ENCODE peak calls at places on chromosomes 1 and 21, in seven cellular contexts. D, H, O, Y, C, K and Q are unnamed samples.

GRCh38 chr1:73765551-73766233 is 432.3 kb downstream of the LRRIQ3 start:
- DNase-seq in D (no peak), H (no peak), O (no peak), Y (no peak), C (no peak), K (no peak), Q (no peak)

GRCh38 chr1:219402925-219403324 is 210.0 kb downstream of the ZC3H11B start:
- DNase-seq in D (no peak), H (no peak), O (no peak), Y (no peak), C (no peak), K (no peak), Q (no peak)

GRCh38 chr1:16127676-16128337 is 28.1 kb downstream of the EPHA2 start:
- DNase-seq in D (no peak), H (no peak), O (no peak), Y (no peak), C (no peak), K (no peak), Q (no peak)

GRCh38 chr1:60936052-60936619 is 146.2 kb upstream of the NFIA start:
- DNase-seq in D (no peak), H (no peak), O (no peak), Y (peak), C (peak), K (no peak), Q (no peak)

GRCh38 chr1:208497866-208498541 is 253.8 kb upstream of the PLXNA2 start:
- DNase-seq in D (no peak), H (no peak), O (no peak), Y (no peak), C (no peak), K (no peak), Q (no peak)

GRCh38 chr1:205477121-205477758 is 21.4 kb upstream of the BLACAT1 start:
- DNase-seq in D (no peak), H (no peak), O (no peak), Y (no peak), C (no peak), K (no peak), Q (no peak)

GRCh38 chr1:47257224-47257623 is 25.2 kb upstream of the TAL1 start:
- DNase-seq in D (no peak), H (no peak), O (no peak), Y (no peak), C (no peak), K (no peak), Q (no peak)

GRCh38 chr1:7177021-7177420 is 391.8 kb downstream of the CAMTA1 start:
- DNase-seq in D (no peak), H (no peak), O (no peak), Y (no peak), C (no peak), K (no peak), Q (no peak)

GRCh38 chr1:82695443-82695842 is 894.7 kb downstream of the ADGRL2 start:
- DNase-seq in D (no peak), H (no peak), O (no peak), Y (peak), C (no peak), K (no peak), Q (no peak)

GRCh38 chr1:112546076-112546475 is 37.3 kb downstream of the WNT2B start:
- DNase-seq in D (no peak), H (no peak), O (peak), Y (no peak), C (no peak), K (no peak), Q (no peak)

DNA sequence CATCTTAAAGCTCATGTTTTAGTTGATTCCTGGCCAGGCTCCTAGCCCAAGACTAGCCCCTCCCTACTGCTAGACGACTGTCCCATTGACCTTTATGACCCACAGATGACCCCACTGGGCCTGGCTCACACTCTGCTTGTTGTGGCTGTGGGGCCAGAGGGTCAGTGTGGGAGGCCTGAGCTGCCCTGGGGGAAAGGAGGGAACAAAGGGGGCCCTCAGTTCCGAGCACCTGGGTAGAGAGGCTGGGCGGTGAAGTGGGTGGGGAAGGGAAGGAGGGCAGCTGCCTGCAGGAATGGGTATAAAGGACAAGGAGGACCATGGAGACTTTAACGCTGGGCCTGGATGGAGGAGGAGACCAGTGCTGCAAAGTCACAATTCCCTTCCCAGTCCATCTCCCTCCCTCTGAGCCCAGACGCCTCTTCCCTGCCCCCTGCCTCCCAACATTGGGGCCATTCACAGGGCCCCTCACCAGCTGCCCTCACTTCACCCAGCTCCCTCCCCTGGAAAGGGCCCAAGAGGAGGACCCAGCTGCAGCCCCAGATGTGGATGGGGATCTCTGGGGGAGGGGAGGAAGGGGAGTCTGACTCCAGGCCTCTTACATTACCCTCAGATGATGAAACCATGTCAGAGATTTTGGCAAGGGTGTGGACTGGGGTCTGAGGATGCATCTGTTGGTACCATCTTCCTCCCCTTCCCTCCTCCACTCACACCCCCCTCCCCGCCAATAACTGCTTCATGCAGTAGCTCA is 911 bp upstream of the KIF21B start:
- DNase-seq in D (no peak), H (no peak), O (no peak), Y (no peak), C (no peak), K (no peak), Q (no peak)
- H3K4me3 ChIP-seq in D (no peak), H (no peak), O (no peak), Y (no peak), C (no peak), K (no peak), Q (no peak)

DNA sequence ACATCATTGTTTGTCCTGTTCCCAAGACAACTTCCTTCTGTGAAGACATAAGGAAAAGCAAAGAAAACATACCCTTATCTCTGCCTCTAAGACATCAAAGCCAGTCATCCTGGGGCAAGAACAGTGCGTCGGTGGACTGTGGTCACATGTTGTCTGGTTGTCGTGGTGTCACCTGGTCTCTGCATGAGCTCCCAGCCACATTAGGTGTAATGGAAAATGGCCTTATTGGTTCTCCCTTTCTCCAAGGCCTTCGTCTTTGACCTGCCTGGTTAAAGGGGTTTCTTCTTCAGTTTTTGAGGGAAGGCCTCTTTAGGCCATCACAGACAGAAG is 17.7 kb downstream of the TRAF5 start:
- DNase-seq in D (no peak), H (no peak), O (peak), Y (no peak), C (no peak), K (no peak), Q (no peak)
- TF ChIP-seq CTCF in D (no peak), H (no peak), O (no peak), Y (no peak), C (no peak), K (no peak), Q (no peak)

DNA sequence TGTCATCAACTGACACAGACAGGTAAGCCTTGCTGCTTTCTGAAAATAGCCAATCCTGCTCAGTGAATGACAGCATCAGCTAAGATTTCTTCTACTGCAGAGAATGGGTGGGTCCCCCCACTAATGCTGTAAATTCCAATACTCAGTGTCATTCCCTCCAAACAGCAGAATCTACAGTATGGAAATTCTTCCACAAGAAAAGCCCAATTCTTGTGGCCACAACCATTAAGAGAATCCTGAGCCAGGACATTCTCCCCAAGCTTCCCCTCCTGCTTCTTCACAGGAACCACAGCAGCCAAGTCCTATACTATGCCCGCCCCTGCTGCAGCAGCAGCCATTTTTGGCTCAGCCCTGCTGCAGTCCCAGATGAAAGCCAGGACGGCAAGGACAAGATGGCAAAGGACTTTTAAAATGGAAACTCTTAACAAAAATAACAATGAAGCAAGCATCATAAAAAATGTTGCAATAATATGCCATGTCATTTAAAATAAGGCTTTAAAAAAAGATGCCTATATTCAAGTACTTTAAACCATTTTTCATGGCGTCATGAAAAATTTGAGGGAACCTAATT is 26.8 kb downstream of the EIF4G3 start:
- DNase-seq in D (no peak), H (peak), O (peak), Y (peak), C (peak), K (no peak), Q (no peak)
- H3K4me3 ChIP-seq in D (no peak), H (no peak), O (no peak), Y (peak), C (no peak), K (no peak), Q (no peak)

GRCh38 chr1:48665743-48666142 is 110.9 kb downstream of the BEND5 start:
- DNase-seq in D (no peak), H (no peak), O (no peak), Y (no peak), C (no peak), K (no peak), Q (no peak)
- TF ChIP-seq CTCF in D (no peak), H (no peak), O (no peak), Y (no peak), C (no peak), K (no peak), Q (no peak)

GRCh38 chr21:44800971-44801467 is 601 bp downstream of the UBE2G2 start:
- DNase-seq in D (no peak), H (no peak), O (no peak), Y (peak), C (no peak), K (no peak), Q (peak)

GRCh38 chr21:44797775-44798174 is 3.8 kb downstream of the UBE2G2 start:
- DNase-seq in D (no peak), H (no peak), O (no peak), Y (no peak), C (no peak), K (no peak), Q (no peak)

GRCh38 chr21:44801468-44802395 is at the start of gene UBE2G2:
- DNase-seq in D (peak), H (no peak), O (peak), Y (peak), C (no peak), K (peak), Q (peak)

GRCh38 chr21:44802396-44803153 is 955 bp upstream of the UBE2G2 start:
- DNase-seq in D (no peak), H (no peak), O (no peak), Y (peak), C (no peak), K (no peak), Q (peak)

GRCh38 chr21:44800103-44800502 is 1.5 kb downstream of the UBE2G2 start:
- DNase-seq in D (no peak), H (no peak), O (no peak), Y (peak), C (no peak), K (peak), Q (peak)
- H3K4me3 ChIP-seq in D (peak), H (no peak), O (no peak), Y (peak), C (no peak), K (no peak), Q (peak)

DNA sequence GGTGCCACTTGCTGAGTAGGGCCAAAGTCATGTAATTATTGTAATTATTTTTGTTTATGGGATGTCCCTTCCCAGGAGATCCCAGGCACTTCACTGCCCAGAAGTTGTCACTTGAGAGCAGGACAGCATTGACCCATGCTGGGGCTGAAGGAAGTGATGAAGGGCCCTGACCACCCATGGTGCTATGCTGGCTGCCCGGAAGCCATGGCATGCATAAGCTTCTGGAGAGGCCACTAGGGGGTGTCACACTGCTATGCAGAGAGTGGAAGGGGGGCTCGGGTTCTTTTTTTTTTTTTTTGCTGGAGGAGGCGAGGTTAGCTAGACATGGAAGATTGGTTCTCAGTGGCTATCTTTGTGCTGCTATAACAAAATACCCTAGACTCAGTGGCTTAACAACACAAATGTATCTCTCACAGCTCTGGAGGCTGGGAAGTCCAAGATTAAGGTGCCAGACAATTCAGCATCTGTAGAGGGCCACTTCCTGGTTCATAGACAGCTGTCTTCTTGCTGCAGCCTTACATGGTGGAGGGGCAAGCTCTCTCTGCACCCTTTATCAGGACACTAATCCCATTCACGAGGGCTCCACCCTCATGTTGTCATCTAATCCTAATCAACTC is 84.9 kb downstream of the CNIH3 start:
- DNase-seq in D (no peak), H (no peak), O (no peak), Y (peak), C (no peak), K (no peak), Q (peak)
- TF ChIP-seq CTCF in D (no peak), H (peak), O (peak), Y (peak), C (peak), K (no peak), Q (peak)

GRCh38 chr1:168408531-168409242 is 128.0 kb downstream of the TBX19 start:
- DNase-seq in D (no peak), H (no peak), O (peak), Y (no peak), C (peak), K (peak), Q (peak)

GRCh38 chr1:168410464-168410863 is 129.8 kb downstream of the TBX19 start:
- DNase-seq in D (no peak), H (no peak), O (no peak), Y (no peak), C (no peak), K (no peak), Q (no peak)

GRCh38 chr1:168405931-168406330 is 125.3 kb downstream of the TBX19 start:
- DNase-seq in D (no peak), H (no peak), O (no peak), Y (no peak), C (no peak), K (no peak), Q (no peak)

DNA sequence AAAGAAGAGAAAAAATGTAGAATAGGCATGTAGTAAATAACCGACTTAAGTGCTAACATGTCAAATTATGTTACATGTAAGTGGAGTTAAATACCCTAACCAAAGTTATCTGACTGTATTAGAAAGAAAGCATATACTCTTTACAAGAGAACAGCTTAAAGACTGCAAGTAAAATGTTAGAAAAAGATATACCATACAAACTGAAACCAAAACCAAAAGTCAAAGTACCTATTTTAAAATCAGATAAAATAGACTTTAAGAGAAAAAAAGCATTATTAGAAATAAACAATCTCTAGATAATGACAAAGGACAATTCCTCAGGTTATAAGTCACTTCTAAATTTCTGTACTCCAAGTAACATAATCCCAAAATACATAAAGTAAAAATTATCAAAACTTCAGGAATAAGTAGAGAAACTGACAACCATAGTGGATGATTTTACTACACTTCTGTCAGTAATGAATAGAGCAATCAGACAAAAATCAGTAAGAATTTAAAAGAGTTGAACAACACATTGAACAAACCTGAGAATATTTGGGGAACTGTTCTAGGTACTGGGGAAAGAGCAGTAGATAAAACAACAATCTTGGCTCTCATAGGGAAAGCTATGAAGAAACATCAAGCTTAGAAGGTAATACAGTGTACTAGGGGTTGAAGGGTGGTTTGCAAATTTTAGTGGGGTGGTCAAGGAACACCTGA is 127.3 kb downstream of the TBX19 start:
- DNase-seq in D (no peak), H (no peak), O (no peak), Y (no peak), C (no peak), K (no peak), Q (no peak)
- H3K4me3 ChIP-seq in D (no peak), H (no peak), O (no peak), Y (no peak), C (no peak), K (no peak), Q (no peak)

GRCh38 chr1:50329332-50329932 is 93.8 kb downstream of the DMRTA2 start:
- DNase-seq in D (no peak), H (no peak), O (no peak), Y (no peak), C (no peak), K (no peak), Q (no peak)
- TF ChIP-seq CTCF in D (no peak), H (no peak), O (no peak), Y (no peak), C (no peak), K (no peak), Q (no peak)